ENCODE peak calls at places on chromosomes 12 and 14, in five cellular contexts. S is choroid plexus epithelial cell, Z is neural progenitor cell, U is Calu3, Q is heart left ventricle. J is an unnamed sample.

GRCh38 chr12:109770104-109770860 is 56.7 kb downstream of the FAM222A start:
- DNase-seq in S (peak), Q (no peak), U (no peak), Z (no peak), J (no peak)

GRCh38 chr14:55249423-55249822 is 21.8 kb upstream of the FBXO34 start:
- DNase-seq in Q (no peak), S (peak), Z (no peak), U (no peak), J (no peak)

GRCh38 chr12:96907681-96908163 is 665 bp downstream of the NEDD1 start:
- DNase-seq in U (peak), Z (peak), Q (no peak), S (peak), J (peak)

GRCh38 chr14:74955229-74955999 is at the start of gene PGF:
- DNase-seq in Q (peak), U (peak), Z (peak), S (peak), J (peak)

GRCh38 chr12:65649126-65649525 is 175.2 kb upstream of the HMGA2 start:
- DNase-seq in S (peak), U (peak), Z (no peak), Q (no peak), J (no peak)

GRCh38 chr12:118760623-118761022 is 220.7 kb upstream of the SRRM4 start:
- DNase-seq in Q (no peak), S (no peak), Z (no peak), U (no peak), J (no peak)

GRCh38 chr12:67827820-67828383 is 161.3 kb upstream of the IFNG-AS1 start:
- DNase-seq in S (peak), Q (peak), U (peak), Z (no peak), J (no peak)

GRCh38 chr12:53295070-53295890 is at the start of gene PFDN5:
- DNase-seq in S (peak), Z (peak), U (peak), Q (peak), J (peak)

GRCh38 chr12:114933428-114934160 is 249.6 kb upstream of the TBX3 start:
- DNase-seq in Z (no peak), U (no peak), Q (no peak), S (peak), J (no peak)

GRCh38 chr12:58833844-58834243 is 86.5 kb downstream of the LRIG3 start:
- DNase-seq in Q (no peak), S (no peak), U (no peak), Z (no peak), J (no peak)

GRCh38 chr12:8519208-8519607 is 5.9 kb downstream of the CLEC4D start:
- DNase-seq in Q (no peak), U (no peak), Z (no peak), S (no peak), J (no peak)

GRCh38 chr12:52391618-52392002 is 6.2 kb upstream of the KRT84 start:
- DNase-seq in Z (no peak), S (no peak), Q (peak), U (no peak), J (no peak)

GRCh38 chr12:27523642-27524488 is at the start of gene PPFIBP1:
- DNase-seq in U (peak), Q (peak), S (peak), Z (peak), J (peak)

GRCh38 chr14:31291210-31291609 is 83.6 kb upstream of the HECTD1 start:
- DNase-seq in Z (no peak), U (no peak), Q (no peak), S (peak), J (no peak)

GRCh38 chr12:28232212-28232928 is 42.1 kb downstream of the CCDC91 start:
- DNase-seq in U (no peak), Z (no peak), S (no peak), Q (no peak), J (no peak)

GRCh38 chr12:46318037-46318436 is 49.2 kb upstream of the SLC38A1 start:
- DNase-seq in U (no peak), Q (no peak), S (no peak), Z (no peak), J (no peak)

GRCh38 chr12:41288188-41288811 is 100.2 kb downstream of the PDZRN4 start:
- DNase-seq in Q (no peak), U (no peak), S (no peak), Z (no peak), J (no peak)

GRCh38 chr12:123532021-123532420 is 1.5 kb downstream of the RILPL1 start:
- DNase-seq in Z (no peak), S (peak), U (no peak), Q (no peak), J (no peak)

GRCh38 chr12:39972119-39972518 is 133.8 kb downstream of the SLC2A13 start:
- DNase-seq in U (no peak), Q (no peak), Z (no peak), S (peak), J (no peak)

GRCh38 chr14:45716506-45716905 is 463.5 kb upstream of the MIS18BP1 start:
- DNase-seq in S (peak), Q (no peak), Z (peak), U (no peak), J (peak)

GRCh38 chr12:55818886-55819285 is 1.0 kb downstream of the ORMDL2 start:
- DNase-seq in Q (no peak), Z (no peak), U (no peak), S (no peak), J (no peak)

GRCh38 chr14:72516936-72517408 is 376.9 kb downstream of the DPF3 start:
- DNase-seq in S (peak), U (peak), Q (peak), Z (peak), J (peak)

GRCh38 chr12:100473716-100474150 is at the start of gene NR1H4:
- DNase-seq in Q (no peak), Z (no peak), U (no peak), S (peak), J (no peak)

GRCh38 chr12:21852251-21852650 is 77.7 kb upstream of the KCNJ8 start:
- DNase-seq in U (no peak), Z (no peak), S (peak), Q (no peak), J (no peak)

GRCh38 chr14:105178069-105178867 is 2.8 kb downstream of the NUDT14 start:
- DNase-seq in S (no peak), U (no peak), Z (no peak), Q (no peak), J (no peak)
- TF ChIP-seq CTCF in S (no peak), U (no peak), Z (no peak), Q (no peak), J (no peak)

DNA sequence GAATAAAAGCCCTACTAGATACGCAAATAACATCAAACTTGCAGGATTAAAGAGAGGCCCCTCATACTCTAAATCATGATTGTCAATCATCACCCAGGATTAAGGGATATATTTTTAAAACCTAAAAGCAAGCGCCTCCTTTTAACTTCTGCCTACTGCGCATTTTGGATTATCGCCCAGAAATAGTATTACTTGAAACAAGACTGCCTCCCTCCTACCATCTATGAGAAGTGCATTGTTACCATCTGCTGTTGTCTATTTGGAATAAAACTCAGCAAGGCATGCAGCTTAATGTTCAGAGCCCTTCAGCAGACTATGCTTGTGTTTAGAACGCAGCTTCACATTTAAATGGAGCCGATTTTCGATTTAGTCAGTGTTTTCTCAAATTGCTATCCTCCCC is 79.6 kb downstream of the EXOC5 start:
- DNase-seq in U (no peak), Z (peak), S (peak), Q (no peak), J (no peak)
- TF ChIP-seq CTCF in U (no peak), Z (peak), S (peak), Q (no peak), J (peak)

GRCh38 chr12:48716493-48717251 is at the start of gene CCNT1:
- DNase-seq in Z (peak), Q (peak), S (peak), U (peak), J (peak)
- TF ChIP-seq CTCF in Z (peak), Q (no peak), S (peak), U (no peak), J (peak)

DNA sequence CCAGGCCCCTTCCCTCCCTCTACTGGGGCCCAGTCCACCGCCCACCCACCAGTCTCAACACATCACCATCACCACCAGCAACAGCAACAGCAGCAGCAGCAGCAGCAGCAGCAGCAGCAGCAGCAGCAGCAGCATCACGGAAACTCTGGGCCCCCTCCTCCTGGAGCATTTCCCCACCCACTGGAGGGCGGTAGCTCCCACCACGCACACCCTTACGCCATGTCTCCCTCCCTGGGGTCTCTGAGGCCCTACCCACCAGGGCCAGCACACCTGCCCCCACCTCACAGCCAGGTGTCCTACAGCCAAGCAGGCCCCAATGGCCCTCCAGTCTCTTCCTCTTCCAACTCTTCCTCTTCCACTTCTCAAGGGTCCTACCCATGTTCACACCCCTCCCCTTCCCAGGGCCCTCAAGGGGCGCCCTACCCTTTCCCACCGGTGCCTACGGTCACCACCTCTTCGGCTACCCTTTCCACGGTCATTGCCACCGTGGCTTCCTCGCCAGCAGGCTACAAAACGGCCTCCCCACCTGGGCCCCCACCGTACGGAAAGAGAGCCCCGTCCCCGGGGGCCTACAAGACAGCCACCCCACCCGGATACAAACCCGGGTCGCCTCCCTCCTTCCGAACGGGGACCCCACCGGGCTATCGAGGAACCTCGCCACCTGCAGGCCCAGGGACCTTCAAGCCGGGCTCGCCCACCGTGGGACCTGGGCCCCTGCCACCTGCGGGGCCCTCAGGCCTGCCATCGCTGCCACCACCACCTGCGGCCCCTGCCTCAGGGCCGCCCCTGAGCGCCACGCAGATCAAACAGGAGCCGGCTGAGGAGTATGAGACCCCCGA is 6.8 kb upstream of the RNU7-1 start:
- DNase-seq in Z (no peak), S (no peak), U (peak), Q (peak), J (no peak)
- TF ChIP-seq CTCF in Z (no peak), S (no peak), U (no peak), Q (no peak), J (no peak)

GRCh38 chr12:93833946-93834345 is 156.8 kb downstream of the CRADD start:
- DNase-seq in Z (no peak), S (no peak), U (no peak), Q (no peak), J (no peak)

GRCh38 chr12:93829073-93829472 is 151.9 kb downstream of the CRADD start:
- DNase-seq in Q (peak), U (no peak), S (peak), Z (peak), J (no peak)

GRCh38 chr12:93827669-93828068 is 150.5 kb downstream of the CRADD start:
- DNase-seq in U (no peak), Q (no peak), Z (no peak), S (no peak), J (no peak)

GRCh38 chr12:93836616-93837260 is 159.6 kb downstream of the CRADD start:
- DNase-seq in Z (no peak), S (no peak), U (no peak), Q (no peak), J (no peak)

DNA sequence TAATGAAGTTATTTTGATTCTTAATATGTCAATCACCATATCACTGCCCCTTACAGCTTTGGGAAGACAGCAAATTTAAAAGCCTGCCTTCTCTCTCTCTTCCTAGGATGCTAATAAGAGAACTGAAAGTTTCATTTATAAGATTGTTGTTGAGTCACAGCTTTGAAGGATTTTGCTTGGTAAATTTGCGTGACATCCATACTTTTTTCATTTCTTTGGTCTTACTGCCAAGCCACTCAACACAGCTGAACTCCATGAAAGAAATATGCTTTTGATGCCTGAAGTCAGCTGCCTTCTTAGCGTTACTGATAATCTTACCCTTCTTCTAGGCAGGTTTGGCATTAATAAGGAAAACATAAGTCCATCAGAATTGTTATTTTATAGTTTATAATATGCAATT is 155.0 kb downstream of the CRADD start:
- DNase-seq in S (no peak), Z (no peak), Q (no peak), U (no peak), J (no peak)
- TF ChIP-seq CTCF in S (no peak), Z (no peak), Q (no peak), U (no peak), J (no peak)

DNA sequence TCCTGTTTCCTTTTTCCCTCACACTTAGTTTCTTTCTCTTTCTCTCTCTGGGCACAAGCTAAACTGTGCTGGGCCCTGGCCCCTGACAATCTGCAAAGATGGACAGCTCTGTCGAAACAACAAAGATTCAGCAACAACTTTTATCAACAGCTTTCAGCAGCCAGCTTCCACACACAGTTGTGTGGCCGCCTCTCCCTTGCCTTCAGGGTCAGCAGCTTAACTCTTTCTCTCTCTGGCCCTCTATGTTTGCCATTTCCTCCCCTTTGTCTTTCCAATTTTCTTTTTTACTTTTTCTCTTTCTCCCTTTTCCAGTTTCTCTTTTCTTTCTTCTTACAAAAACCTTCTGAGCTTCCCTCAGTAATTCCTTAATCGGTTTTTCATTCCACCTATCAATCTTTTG is 43.3 kb downstream of the IQSEC3 start:
- DNase-seq in S (no peak), U (no peak), Z (no peak), Q (no peak), J (no peak)
- TF ChIP-seq CTCF in S (no peak), U (no peak), Z (no peak), Q (no peak), J (no peak)